ENCODE peak calls at places on chromosomes 7 and 10, in eight cellular contexts. W is substantia nigra; Y is M059J; A is SW 1271; M is naive thymus-derived CD8-positive, alpha-beta T cell; R is BJ; U is RCC 7860; X is caudate nucleus. L is an unnamed sample.

GRCh38 chr7:1920266-1920681 is 250.2 kb downstream of the ELFN1 start:
- DNase-seq in Y (no peak), R (no peak), A (no peak), U (no peak), W (no peak), M (peak), X (no peak), L (no peak)

GRCh38 chr7:12771378-12771877 is 84.0 kb downstream of the ARL4A start:
- DNase-seq in Y (peak), W (no peak), R (no peak), M (no peak), U (no peak), A (no peak), X (no peak), L (no peak)

GRCh38 chr7:4058158-4058557 is 623.9 kb upstream of the FOXK1 start:
- DNase-seq in A (no peak), Y (no peak), W (no peak), U (no peak), R (no peak), X (no peak), M (no peak), L (peak)

GRCh38 chr10:78925275-78925674 is 143.5 kb upstream of the ZMIZ1 start:
- DNase-seq in R (no peak), W (no peak), Y (no peak), M (no peak), A (no peak), X (no peak), U (no peak), L (no peak)

GRCh38 chr7:37390149-37390548 is 58.5 kb downstream of the ELMO1 start:
- DNase-seq in X (no peak), W (no peak), U (no peak), A (no peak), Y (no peak), M (no peak), R (no peak), L (no peak)

GRCh38 chr10:44261710-44262455 is 123.0 kb downstream of the CXCL12 start:
- DNase-seq in M (no peak), W (no peak), U (peak), R (no peak), X (no peak), A (no peak), Y (peak), L (peak)

GRCh38 chr10:23886355-23886754 is 322.6 kb upstream of the KIAA1217 start:
- DNase-seq in R (no peak), X (no peak), A (no peak), W (no peak), M (no peak), Y (no peak), U (no peak), L (no peak)

GRCh38 chr7:64874562-64875250 is 28.4 kb upstream of the ZNF273 start:
- DNase-seq in R (no peak), M (no peak), X (no peak), Y (no peak), W (no peak), U (no peak), A (no peak), L (no peak)

GRCh38 chr7:29328811-29329210 is 134.2 kb downstream of the CHN2 start:
- DNase-seq in M (no peak), W (no peak), X (no peak), R (no peak), U (no peak), Y (no peak), A (no peak), L (no peak)

GRCh38 chr10:1595242-1595600 is 142.1 kb downstream of the ADARB2 start:
- DNase-seq in M (no peak), Y (no peak), X (no peak), W (no peak), A (no peak), R (no peak), U (no peak), L (no peak)

L was measured in ELR.